ENCODE peak calls at places on chromosomes 3 and 15, in five cellular contexts. One of them, this sample, is unnamed.

GRCh38 chr15:31975446-31976229 is 54.7 kb upstream of the CHRNA7 start:
- DNase-seq in PC-3: peak; percentile 41
- DNase-seq in left ventricle myocardium inferior: no peak
- DNase-seq in AG04450: no peak
- DNase-seq in Panc1: no peak
- DNase-seq in this sample: no peak

GRCh38 chr3:42014949-42015533 is 53.1 kb upstream of the ULK4 start:
- DNase-seq in Panc1: no peak
- DNase-seq in PC-3: no peak
- DNase-seq in AG04450: no peak
- DNase-seq in left ventricle myocardium inferior: peak; percentile 73
- DNase-seq in this sample: peak; percentile 67

GRCh38 chr15:32709295-32710033 is 8.3 kb upstream of the GREM1 start:
- DNase-seq in Panc1: no peak
- DNase-seq in left ventricle myocardium inferior: no peak
- DNase-seq in PC-3: no peak
- DNase-seq in AG04450: peak; percentile 60
- DNase-seq in this sample: no peak

GRCh38 chr15:89307791-89308190 is 26.8 kb downstream of the POLG start:
- DNase-seq in Panc1: no peak
- DNase-seq in AG04450: peak; percentile 33
- DNase-seq in PC-3: no peak
- DNase-seq in left ventricle myocardium inferior: no peak
- DNase-seq in this sample: no peak

GRCh38 chr15:56960116-56960515 is 41.7 kb downstream of the TCF12 start:
- DNase-seq in PC-3: no peak
- DNase-seq in left ventricle myocardium inferior: no peak
- DNase-seq in Panc1: no peak
- DNase-seq in AG04450: no peak
- DNase-seq in this sample: no peak

GRCh38 chr3:4326868-4327267 is 23.7 kb downstream of the SETMAR start:
- DNase-seq in Panc1: no peak
- DNase-seq in PC-3: no peak
- DNase-seq in left ventricle myocardium inferior: no peak
- DNase-seq in AG04450: no peak
- DNase-seq in this sample: no peak

GRCh38 chr15:51377038-51377761 is 35.7 kb downstream of the GLDN start:
- DNase-seq in PC-3: peak; percentile 15
- DNase-seq in Panc1: no peak
- DNase-seq in AG04450: peak; percentile 58
- DNase-seq in left ventricle myocardium inferior: no peak
- DNase-seq in this sample: peak; percentile 6

GRCh38 chr3:131704084-131704483 is 201.3 kb upstream of the MRPL3 start:
- DNase-seq in Panc1: no peak
- DNase-seq in left ventricle myocardium inferior: no peak
- DNase-seq in AG04450: no peak
- DNase-seq in PC-3: no peak
- DNase-seq in this sample: no peak

GRCh38 chr3:9217784-9218513 is 31.5 kb downstream of the SRGAP3 start:
- DNase-seq in left ventricle myocardium inferior: no peak
- DNase-seq in AG04450: no peak
- DNase-seq in PC-3: no peak
- DNase-seq in Panc1: no peak
- DNase-seq in this sample: no peak

GRCh38 chr3:113157408-113157980 is 53.9 kb upstream of the BOC start:
- DNase-seq in AG04450: no peak
- DNase-seq in Panc1: no peak
- DNase-seq in left ventricle myocardium inferior: peak; percentile 22
- DNase-seq in PC-3: no peak
- DNase-seq in this sample: no peak

GRCh38 chr3:126969586-126969985 is 13.3 kb upstream of the PLXNA1 start:
- DNase-seq in AG04450: no peak
- DNase-seq in Panc1: no peak
- DNase-seq in left ventricle myocardium inferior: no peak
- DNase-seq in PC-3: no peak
- DNase-seq in this sample: no peak

GRCh38 chr3:15527031-15527459 is 5.5 kb upstream of the COLQ start:
- DNase-seq in left ventricle myocardium inferior: no peak
- DNase-seq in Panc1: no peak
- DNase-seq in PC-3: peak; percentile 7
- DNase-seq in AG04450: no peak
- DNase-seq in this sample: no peak

GRCh38 chr3:187955076-187955952 is 198.6 kb upstream of the LPP start:
- DNase-seq in left ventricle myocardium inferior: no peak
- DNase-seq in AG04450: peak; percentile 65
- DNase-seq in PC-3: peak; percentile 58
- DNase-seq in Panc1: no peak
- DNase-seq in this sample: peak; percentile 44

GRCh38 chr15:69443032-69443611 is 9.5 kb upstream of the RPLP1 start:
- DNase-seq in Panc1: no peak
- DNase-seq in PC-3: no peak
- DNase-seq in AG04450: no peak
- DNase-seq in left ventricle myocardium inferior: no peak
- DNase-seq in this sample: no peak

GRCh38 chr15:83285979-83286553 is 1.6 kb upstream of the BNC1 start:
- DNase-seq in left ventricle myocardium inferior: no peak
- DNase-seq in AG04450: peak; percentile 26
- DNase-seq in PC-3: peak; percentile 87
- DNase-seq in Panc1: no peak
- DNase-seq in this sample: peak; percentile 51

GRCh38 chr3:155323063-155323666 is 29.7 kb upstream of the STRIT1 start:
- DNase-seq in AG04450: peak; percentile 64
- DNase-seq in left ventricle myocardium inferior: no peak
- DNase-seq in Panc1: peak; percentile 59
- DNase-seq in PC-3: peak; percentile 86
- DNase-seq in this sample: peak; percentile 16

GRCh38 chr3:28022916-28023315 is 218.5 kb upstream of the CMC1 start:
- DNase-seq in left ventricle myocardium inferior: no peak
- DNase-seq in AG04450: no peak
- DNase-seq in Panc1: no peak
- DNase-seq in PC-3: peak; percentile 93
- DNase-seq in this sample: no peak

GRCh38 chr3:14200276-14200675 is 21.7 kb downstream of the LSM3 start:
- DNase-seq in left ventricle myocardium inferior: no peak
- DNase-seq in PC-3: no peak
- DNase-seq in AG04450: no peak
- DNase-seq in Panc1: no peak
- DNase-seq in this sample: no peak

GRCh38 chr3:2957115-2957514 is 153.1 kb downstream of the IL5RA start:
- DNase-seq in left ventricle myocardium inferior: no peak
- DNase-seq in PC-3: no peak
- DNase-seq in Panc1: no peak
- DNase-seq in AG04450: no peak
- DNase-seq in this sample: no peak

GRCh38 chr3:90007786-90008499 is 900.5 kb downstream of the EPHA3 start:
- DNase-seq in AG04450: no peak
- DNase-seq in Panc1: no peak
- DNase-seq in left ventricle myocardium inferior: peak; percentile 17
- DNase-seq in PC-3: no peak
- DNase-seq in this sample: peak; percentile 55

GRCh38 chr3:108527109-108527508 is 16.7 kb upstream of the MYH15 start:
- DNase-seq in Panc1: no peak
- DNase-seq in left ventricle myocardium inferior: no peak
- DNase-seq in PC-3: no peak
- DNase-seq in AG04450: no peak
- DNase-seq in this sample: no peak

GRCh38 chr3:61571516-61572336 is 10.4 kb downstream of the PTPRG start:
- DNase-seq in Panc1: no peak
- DNase-seq in left ventricle myocardium inferior: no peak
- DNase-seq in AG04450: peak; percentile 44
- DNase-seq in PC-3: no peak
- DNase-seq in this sample: peak; percentile 55

GRCh38 chr3:112119686-112120484 is 13.2 kb downstream of the GCSAM start:
- DNase-seq in AG04450: no peak
- DNase-seq in PC-3: no peak
- DNase-seq in left ventricle myocardium inferior: no peak
- DNase-seq in Panc1: no peak
- DNase-seq in this sample: no peak

GRCh38 chr3:61983479-61983878 is 389.9 kb downstream of the FEZF2 start:
- DNase-seq in left ventricle myocardium inferior: no peak
- DNase-seq in AG04450: no peak
- DNase-seq in Panc1: no peak
- DNase-seq in PC-3: no peak
- DNase-seq in this sample: no peak

GRCh38 chr15:71400347-71400746 is 285.1 kb downstream of the THSD4 start:
- DNase-seq in Panc1: no peak
- DNase-seq in left ventricle myocardium inferior: no peak
- DNase-seq in AG04450: no peak
- DNase-seq in PC-3: peak; percentile 0
- DNase-seq in this sample: no peak

GRCh38 chr15:74367296-74367854 is at the start of gene CYP11A1:
- DNase-seq in Panc1: no peak
- DNase-seq in left ventricle myocardium inferior: no peak
- DNase-seq in AG04450: no peak
- DNase-seq in PC-3: no peak
- DNase-seq in this sample: no peak

GRCh38 chr3:36893137-36893557 is 51.7 kb downstream of the TRANK1 start:
- DNase-seq in AG04450: no peak
- DNase-seq in Panc1: no peak
- DNase-seq in left ventricle myocardium inferior: no peak
- DNase-seq in PC-3: peak; percentile 34
- DNase-seq in this sample: peak; percentile 36

GRCh38 chr3:43624619-43625305 is 3.0 kb upstream of the ANO10 start:
- DNase-seq in PC-3: no peak
- DNase-seq in Panc1: no peak
- DNase-seq in AG04450: no peak
- DNase-seq in left ventricle myocardium inferior: no peak
- DNase-seq in this sample: no peak

GRCh38 chr3:172626241-172626640 is 84.6 kb downstream of the NCEH1 start:
- DNase-seq in PC-3: peak; percentile 71
- DNase-seq in AG04450: no peak
- DNase-seq in left ventricle myocardium inferior: no peak
- DNase-seq in Panc1: no peak
- DNase-seq in this sample: peak; percentile 79

GRCh38 chr15:77821959-77822256 is 189.2 kb upstream of the LINGO1 start:
- DNase-seq in AG04450: no peak
- DNase-seq in Panc1: no peak
- DNase-seq in PC-3: no peak
- DNase-seq in left ventricle myocardium inferior: no peak
- DNase-seq in this sample: no peak

GRCh38 chr3:1953519-1953918 is 145.1 kb upstream of the CNTN4 start:
- DNase-seq in Panc1: no peak
- DNase-seq in PC-3: no peak
- DNase-seq in AG04450: no peak
- DNase-seq in left ventricle myocardium inferior: no peak
- DNase-seq in this sample: no peak

GRCh38 chr15:68097029-68097428 is 42.9 kb downstream of the PIAS1 start:
- DNase-seq in PC-3: no peak
- DNase-seq in AG04450: no peak
- DNase-seq in left ventricle myocardium inferior: no peak
- DNase-seq in Panc1: no peak
- DNase-seq in this sample: no peak

GRCh38 chr15:68098465-68098864 is 44.4 kb downstream of the PIAS1 start:
- DNase-seq in PC-3: no peak
- DNase-seq in AG04450: no peak
- DNase-seq in Panc1: no peak
- DNase-seq in left ventricle myocardium inferior: no peak
- DNase-seq in this sample: no peak

GRCh38 chr15:68096099-68096498 is 42.0 kb downstream of the PIAS1 start:
- DNase-seq in PC-3: no peak
- DNase-seq in AG04450: no peak
- DNase-seq in Panc1: no peak
- DNase-seq in left ventricle myocardium inferior: no peak
- DNase-seq in this sample: no peak

GRCh38 chr15:68103603-68104002 is 49.5 kb downstream of the PIAS1 start:
- DNase-seq in AG04450: no peak
- DNase-seq in PC-3: no peak
- DNase-seq in Panc1: no peak
- DNase-seq in left ventricle myocardium inferior: no peak
- DNase-seq in this sample: no peak

GRCh38 chr15:68100194-68100593 is 46.1 kb downstream of the PIAS1 start:
- DNase-seq in PC-3: no peak
- DNase-seq in Panc1: no peak
- DNase-seq in AG04450: no peak
- DNase-seq in left ventricle myocardium inferior: no peak
- DNase-seq in this sample: no peak
- H3K9me3 ChIP-seq in PC-3: peaks cover 7% of the 10 kb centered on the region
- H3K9me3 ChIP-seq in Panc1: peaks cover 14% of the 10 kb centered on the region
- H3K9me3 ChIP-seq in AG04450: peaks cover 6% of the 10 kb centered on the region
- H3K9me3 ChIP-seq in left ventricle myocardium inferior: peaks cover 34% of the 10 kb centered on the region
- H3K9me3 ChIP-seq in this sample: peaks cover 15% of the 10 kb centered on the region

DNA sequence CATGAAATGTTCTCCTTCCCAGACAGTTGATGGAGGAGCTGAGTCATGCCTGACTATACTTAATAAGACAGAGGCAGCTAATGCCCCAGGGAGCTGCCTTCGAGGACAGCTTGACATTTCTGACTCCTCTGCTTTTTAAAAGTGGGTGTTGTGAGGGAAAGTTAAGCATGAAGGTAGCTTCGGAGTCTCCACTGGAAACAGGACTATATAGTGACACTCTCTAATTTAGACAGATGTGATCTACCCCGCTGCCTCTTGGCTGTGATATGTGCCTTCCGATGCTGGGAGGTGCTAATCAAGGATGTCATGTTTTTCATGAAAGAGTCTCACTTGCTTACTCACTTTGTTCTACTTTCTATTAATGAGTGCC is 72.7 kb downstream of the IL1RAP start:
- DNase-seq in AG04450: no peak
- DNase-seq in PC-3: peak; percentile 81
- DNase-seq in Panc1: no peak
- DNase-seq in left ventricle myocardium inferior: no peak
- DNase-seq in this sample: peak; percentile 64
- H3K4me3 ChIP-seq in AG04450: no peak overlapping the region
- H3K4me3 ChIP-seq in PC-3: no peak overlapping the region
- H3K4me3 ChIP-seq in Panc1: no peak overlapping the region
- H3K4me3 ChIP-seq in left ventricle myocardium inferior: no peak overlapping the region
- H3K4me3 ChIP-seq in this sample: no peak overlapping the region

DNA sequence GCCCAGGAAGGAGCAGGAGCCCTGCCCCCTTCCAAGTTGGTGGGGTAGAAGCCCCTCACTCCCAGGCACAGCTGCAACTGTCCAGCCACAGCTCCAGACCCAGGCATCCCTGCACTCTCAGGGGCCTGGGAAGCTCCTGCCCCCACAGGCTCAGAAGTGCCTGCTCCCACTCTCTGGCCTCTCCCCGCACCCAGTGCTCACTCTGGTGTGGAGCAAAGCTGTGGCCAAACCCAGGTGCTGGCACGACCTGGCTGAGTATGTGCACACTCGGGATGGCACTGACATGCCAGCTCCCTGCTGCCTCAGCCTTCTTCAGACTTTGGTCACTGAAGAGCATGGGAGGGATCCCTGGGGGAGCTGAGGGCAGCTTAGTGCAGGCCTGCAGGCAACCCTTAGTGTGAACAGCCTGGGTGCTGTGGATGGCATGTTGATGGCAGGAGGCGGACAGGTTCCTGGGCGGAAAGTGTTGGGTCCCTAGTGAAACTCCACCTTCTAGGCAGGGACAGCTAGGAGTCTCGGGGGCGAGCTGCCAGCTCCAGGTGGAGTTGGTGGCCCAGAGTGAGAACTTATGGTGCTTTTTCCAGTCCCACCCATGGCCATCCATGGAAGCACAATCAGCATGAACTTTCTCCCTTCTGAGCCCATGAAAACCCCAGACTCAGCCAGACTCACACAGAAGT is 489.2 kb upstream of the ROBO2 start:
- DNase-seq in AG04450: no peak
- DNase-seq in PC-3: no peak
- DNase-seq in left ventricle myocardium inferior: no peak
- DNase-seq in Panc1: no peak
- DNase-seq in this sample: no peak
- H3K9me3 ChIP-seq in AG04450: peaks cover 10% of the 10 kb centered on the region
- H3K9me3 ChIP-seq in PC-3: peaks cover 3% of the 10 kb centered on the region
- H3K9me3 ChIP-seq in left ventricle myocardium inferior: peaks cover 11% of the 10 kb centered on the region
- H3K9me3 ChIP-seq in Panc1: no peaks in the 10 kb centered on the region
- H3K9me3 ChIP-seq in this sample: no peaks in the 10 kb centered on the region

GRCh38 chr3:128426128-128426921 is 40.4 kb downstream of the DNAJB8 start:
- DNase-seq in PC-3: peak; percentile 56
- DNase-seq in AG04450: no peak
- DNase-seq in Panc1: no peak
- DNase-seq in left ventricle myocardium inferior: peak; percentile 40
- DNase-seq in this sample: peak; percentile 35
- H3K4me3 ChIP-seq in PC-3: peak overlapping the region; percentile 47
- H3K4me3 ChIP-seq in AG04450: peak overlapping the region; percentile 43
- H3K4me3 ChIP-seq in Panc1: no peak overlapping the region
- H3K4me3 ChIP-seq in left ventricle myocardium inferior: peak overlapping the region; percentile 54
- H3K4me3 ChIP-seq in this sample: no peak overlapping the region

This sample was measured in MG63.